ENCODE peak calls at places on chromosomes 16 and 17, in eight cellular contexts. T is transverse colon, H is dorsolateral prefrontal cortex, O is astrocyte of the spinal cord, K is GM12878, C is cardiac muscle cell, E is iPS DF 6.9, P is HL-60. D is an unnamed sample.

GRCh38 chr17:427327-427726 is 74.7 kb upstream of the RPH3AL start:
- DNase-seq in T (no peak), H (no peak), O (no peak), K (no peak), C (no peak), E (no peak), P (no peak), D (no peak)

GRCh38 chr16:20897253-20897896 is 2.8 kb downstream of the DCUN1D3 start:
- DNase-seq in T (no peak), H (no peak), O (peak), K (no peak), C (no peak), E (no peak), P (no peak), D (peak)

GRCh38 chr17:1108810-1109605 is 70.8 kb downstream of the ABR start:
- DNase-seq in T (peak), H (no peak), O (peak), K (no peak), C (peak), E (no peak), P (peak), D (peak)

GRCh38 chr17:2087597-2088211 is 32.8 kb downstream of the HIC1 start:
- DNase-seq in T (peak), H (no peak), O (no peak), K (peak), C (no peak), E (no peak), P (peak), D (peak)

GRCh38 chr16:31064882-31065461 is 9.1 kb downstream of the ZNF668 start:
- DNase-seq in T (no peak), H (no peak), O (peak), K (no peak), C (no peak), E (no peak), P (no peak), D (peak)

GRCh38 chr17:20189322-20189721 is 180.2 kb downstream of the SPECC1 start:
- DNase-seq in T (no peak), H (peak), O (peak), K (no peak), C (peak), E (no peak), P (no peak), D (no peak)

GRCh38 chr17:39769974-39770587 is 32.3 kb downstream of the GRB7 start:
- DNase-seq in T (no peak), H (no peak), O (peak), K (peak), C (no peak), E (no peak), P (no peak), D (no peak)

GRCh38 chr16:65218348-65218747 is 96.5 kb upstream of the CDH11 start:
- DNase-seq in T (no peak), H (no peak), O (no peak), K (no peak), C (no peak), E (no peak), P (no peak), D (no peak)

GRCh38 chr17:44256671-44257070 is 11.3 kb downstream of the SLC4A1 start:
- DNase-seq in T (no peak), H (no peak), O (no peak), K (no peak), C (no peak), E (no peak), P (no peak), D (no peak)

GRCh38 chr17:67452681-67453554 is 75.8 kb downstream of the PITPNC1 start:
- DNase-seq in T (no peak), H (no peak), O (peak), K (peak), C (no peak), E (no peak), P (no peak), D (no peak)

GRCh38 chr16:68447721-68448359 is 468 bp downstream of the SMPD3 start:
- DNase-seq in T (no peak), H (peak), O (no peak), K (no peak), C (no peak), E (no peak), P (no peak), D (no peak)

GRCh38 chr17:31593806-31594205 is 202.3 kb downstream of the RAB11FIP4 start:
- DNase-seq in T (no peak), H (no peak), O (peak), K (no peak), C (no peak), E (no peak), P (no peak), D (no peak)

GRCh38 chr16:87740441-87740840 is 25.3 kb downstream of the KLHDC4 start:
- DNase-seq in T (no peak), H (no peak), O (peak), K (no peak), C (no peak), E (no peak), P (no peak), D (peak)

GRCh38 chr17:7293821-7294613 is 422 bp downstream of the YBX2 start:
- DNase-seq in T (peak), H (no peak), O (no peak), K (no peak), C (peak), E (no peak), P (no peak), D (no peak)

GRCh38 chr17:61794242-61794641 is 69.1 kb downstream of the BRIP1 start:
- DNase-seq in T (no peak), H (no peak), O (no peak), K (no peak), C (no peak), E (no peak), P (no peak), D (no peak)

GRCh38 chr17:28086519-28086918 is 44.0 kb downstream of the NLK start:
- DNase-seq in T (no peak), H (no peak), O (peak), K (no peak), C (no peak), E (no peak), P (no peak), D (peak)

DNA sequence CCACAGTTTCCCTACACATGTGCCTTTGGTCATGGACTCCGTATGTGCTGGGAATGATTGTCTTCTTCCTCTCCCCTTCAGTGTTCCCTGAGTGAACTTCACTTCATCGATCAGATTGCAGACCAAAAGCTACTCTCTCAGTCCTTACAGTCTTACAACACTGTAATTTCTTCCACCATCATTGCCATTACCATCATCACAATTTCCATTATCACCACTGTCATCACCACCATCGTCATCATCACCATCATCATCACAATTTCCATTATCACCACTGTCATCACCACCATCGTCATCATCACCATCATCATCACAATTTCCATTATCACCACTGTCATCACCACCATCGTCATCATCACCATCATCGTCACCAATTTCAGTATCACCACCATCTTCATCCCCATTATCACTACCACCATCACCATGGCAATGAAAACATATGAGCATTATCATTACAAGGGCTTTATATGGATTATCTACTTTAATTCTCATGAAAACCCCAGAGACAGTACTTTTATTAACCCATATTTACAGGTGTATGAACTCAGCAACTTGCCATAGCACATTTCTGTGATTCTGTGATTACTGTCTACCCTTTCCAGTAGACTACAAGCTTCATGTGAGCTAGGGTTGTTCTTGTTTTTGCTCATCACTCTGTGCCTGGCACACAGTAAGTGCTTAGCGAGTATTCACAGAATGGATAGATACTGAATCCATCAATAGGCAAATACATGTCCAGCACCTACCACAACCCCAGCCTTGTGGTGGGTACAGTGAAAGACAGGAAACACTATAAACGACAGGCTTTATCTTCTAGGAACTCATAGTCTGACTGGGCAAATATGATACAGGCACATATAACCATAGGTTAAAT is 327.0 kb downstream of the XYLT1 start:
- DNase-seq in T (no peak), H (no peak), O (no peak), K (no peak), C (no peak), E (no peak), P (no peak), D (no peak)
- H3K4me3 ChIP-seq in T (no peak), H (no peak), O (no peak), K (no peak), C (no peak), E (no peak), P (no peak), D (no peak)

GRCh38 chr17:50834786-50835562 is 412 bp upstream of the WFIKKN2 start:
- DNase-seq in T (no peak), H (no peak), O (peak), K (no peak), C (peak), E (no peak), P (no peak), D (peak)
- H3K4me3 ChIP-seq in T (peak), H (peak), O (peak), K (no peak), C (no peak), E (no peak), P (no peak), D (peak)

GRCh38 chr16:10896165-10896564 is 19.2 kb downstream of the CIITA start:
- DNase-seq in T (no peak), H (no peak), O (no peak), K (no peak), C (no peak), E (no peak), P (no peak), D (no peak)

GRCh38 chr16:10892782-10893181 is 15.8 kb downstream of the CIITA start:
- DNase-seq in T (no peak), H (no peak), O (no peak), K (no peak), C (no peak), E (no peak), P (no peak), D (no peak)

GRCh38 chr16:10896723-10897122 is 19.7 kb downstream of the CIITA start:
- DNase-seq in T (no peak), H (no peak), O (no peak), K (no peak), C (no peak), E (no peak), P (no peak), D (no peak)

GRCh38 chr16:10897134-10897533 is 20.1 kb downstream of the CIITA start:
- DNase-seq in T (no peak), H (no peak), O (no peak), K (no peak), C (no peak), E (no peak), P (no peak), D (no peak)

GRCh38 chr16:10895053-10895946 is 18.3 kb downstream of the CIITA start:
- DNase-seq in T (peak), H (no peak), O (peak), K (no peak), C (peak), E (peak), P (peak), D (peak)
- H3K4me3 ChIP-seq in T (no peak), H (no peak), O (no peak), K (no peak), C (no peak), E (no peak), P (no peak), D (no peak)

GRCh38 chr16:9105189-9105588 is 13.7 kb downstream of the HAPSTR1 start:
- DNase-seq in T (no peak), H (no peak), O (peak), K (no peak), C (no peak), E (no peak), P (no peak), D (no peak)
- H3K4me3 ChIP-seq in T (no peak), H (no peak), O (no peak), K (no peak), C (no peak), E (no peak), P (no peak), D (no peak)

GRCh38 chr16:75401697-75402096 is 31.6 kb downstream of the CFDP1 start:
- DNase-seq in T (no peak), H (no peak), O (no peak), K (no peak), C (no peak), E (no peak), P (no peak), D (no peak)
- H3K4me3 ChIP-seq in T (no peak), H (no peak), O (no peak), K (no peak), C (no peak), E (no peak), P (no peak), D (no peak)

GRCh38 chr16:10386517-10387377 is 886 bp downstream of the ATF7IP2 start:
- DNase-seq in T (no peak), H (no peak), O (peak), K (peak), C (no peak), E (no peak), P (peak), D (peak)
- H3K4me3 ChIP-seq in T (peak), H (peak), O (peak), K (peak), C (peak), E (peak), P (peak), D (peak)

D was measured in choroid plexus epithelial cell.